ENCODE peak calls at places on chromosomes 11 and 22, in seven cellular contexts. T, X, J, S, U, G and Z are unnamed samples.

GRCh38 chr11:70105755-70106571 is 27.8 kb downstream of the ANO1 start:
- DNase-seq in T (no peak), X (no peak), J (no peak), S (no peak), U (no peak), G (no peak), Z (no peak)

GRCh38 chr11:62921573-62922188 is 518 bp upstream of the CHRM1 start:
- DNase-seq in T (no peak), X (no peak), J (no peak), S (no peak), U (no peak), G (peak; percentile 57), Z (peak; percentile 60)

GRCh38 chr22:50320116-50320515 is 6.7 kb downstream of the DENND6B start:
- DNase-seq in T (no peak), X (no peak), J (no peak), S (no peak), U (no peak), G (no peak), Z (no peak)

GRCh38 chr11:71373791-71374454 is 74.3 kb downstream of the DHCR7 start:
- DNase-seq in T (no peak), X (no peak), J (no peak), S (no peak), U (no peak), G (no peak), Z (no peak)

GRCh38 chr22:50737728-50738648 is at the start of gene ACR:
- DNase-seq in T (peak; percentile 43), X (no peak), J (no peak), S (peak; percentile 1), U (no peak), G (peak; percentile 13), Z (no peak)

GRCh38 chr22:24894220-24894975 is 52.1 kb downstream of the LHFPL7 start:
- DNase-seq in T (peak; percentile 84), X (peak; percentile 59), J (peak; percentile 89), S (peak; percentile 83), U (no peak), G (peak; percentile 93), Z (peak; percentile 99)

GRCh38 chr11:72782081-72782920 is 11.5 kb downstream of the STARD10 start:
- DNase-seq in T (no peak), X (no peak), J (peak; percentile 57), S (no peak), U (no peak), G (peak; percentile 86), Z (no peak)

GRCh38 chr11:29025001-29025400 is 916.8 kb downstream of the METTL15 start:
- DNase-seq in T (no peak), X (no peak), J (no peak), S (no peak), U (no peak), G (no peak), Z (no peak)

GRCh38 chr11:131300304-131300703 is 70.1 kb upstream of the NTM start:
- DNase-seq in T (no peak), X (no peak), J (no peak), S (no peak), U (no peak), G (no peak), Z (no peak)

GRCh38 chr11:73348838-73349237 is 27.4 kb upstream of the RELT start:
- DNase-seq in T (no peak), X (no peak), J (no peak), S (no peak), U (no peak), G (no peak), Z (no peak)

GRCh38 chr11:13009921-13010736 is 1.0 kb downstream of the RASSF10 start:
- DNase-seq in T (peak; percentile 64), X (no peak), J (peak; percentile 52), S (no peak), U (no peak), G (peak; percentile 46), Z (no peak)

GRCh38 chr22:22164541-22165272 is 79.9 kb upstream of the VPREB1 start:
- DNase-seq in T (no peak), X (no peak), J (no peak), S (no peak), U (no peak), G (no peak), Z (no peak)

GRCh38 chr11:43987384-43988039 is 45.1 kb downstream of the C11orf96 start:
- DNase-seq in T (peak; percentile 85), X (no peak), J (peak; percentile 49), S (peak; percentile 100), U (no peak), G (peak; percentile 68), Z (peak; percentile 34)

GRCh38 chr11:3146612-3147256 is 18.4 kb downstream of the OSBPL5 start:
- DNase-seq in T (no peak), X (no peak), J (no peak), S (no peak), U (no peak), G (no peak), Z (no peak)

GRCh38 chr22:42967933-42968332 is 47.0 kb downstream of the PACSIN2 start:
- DNase-seq in T (peak; percentile 86), X (no peak), J (no peak), S (no peak), U (no peak), G (peak; percentile 50), Z (no peak)
- TF ChIP-seq CTCF in T (no peak), X (no peak), J (no peak), S (no peak), U (no peak), G (no peak), Z (no peak)

DNA sequence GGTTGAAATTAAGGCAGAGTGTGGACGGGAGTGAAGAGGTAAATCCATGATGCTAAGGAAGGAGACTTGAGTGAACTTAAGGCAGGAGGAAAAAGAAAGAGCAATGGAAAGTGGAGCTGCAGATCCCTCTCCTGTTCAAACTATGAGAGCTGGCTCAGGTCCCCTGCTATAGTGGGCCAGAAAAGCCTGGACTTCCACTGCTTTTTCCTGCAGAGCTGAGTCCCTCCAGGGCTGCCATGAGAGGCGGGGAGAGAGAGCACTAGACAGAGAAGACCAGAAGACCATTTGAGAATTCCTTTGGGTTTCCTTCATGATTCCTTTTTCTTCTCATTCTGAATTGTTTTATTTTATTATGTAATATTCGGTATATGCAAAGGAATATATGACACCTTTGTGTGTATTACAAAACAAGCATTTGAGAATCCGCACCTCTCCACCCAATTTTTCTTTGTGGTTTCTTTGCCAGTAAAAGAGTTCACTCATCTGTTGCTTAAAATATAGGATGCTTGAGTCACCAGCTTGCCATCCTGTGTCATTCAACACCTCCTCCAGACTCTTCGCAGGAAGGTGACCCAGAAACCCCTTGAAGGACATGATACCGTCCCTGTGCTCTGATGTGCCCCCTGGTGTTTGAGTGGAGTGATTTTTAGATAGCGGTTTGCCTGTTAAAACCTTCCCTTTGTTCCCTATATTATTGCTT is 24.4 kb downstream of the SREBF2 start:
- DNase-seq in T (no peak), X (no peak), J (peak; percentile 47), S (no peak), U (no peak), G (peak; percentile 65), Z (peak; percentile 94)
- TF ChIP-seq CTCF in T (peak; percentile 27), X (peak; percentile 73), J (peak; percentile 47), S (no peak), U (no peak), G (peak; percentile 44), Z (peak; percentile 48)

DNA sequence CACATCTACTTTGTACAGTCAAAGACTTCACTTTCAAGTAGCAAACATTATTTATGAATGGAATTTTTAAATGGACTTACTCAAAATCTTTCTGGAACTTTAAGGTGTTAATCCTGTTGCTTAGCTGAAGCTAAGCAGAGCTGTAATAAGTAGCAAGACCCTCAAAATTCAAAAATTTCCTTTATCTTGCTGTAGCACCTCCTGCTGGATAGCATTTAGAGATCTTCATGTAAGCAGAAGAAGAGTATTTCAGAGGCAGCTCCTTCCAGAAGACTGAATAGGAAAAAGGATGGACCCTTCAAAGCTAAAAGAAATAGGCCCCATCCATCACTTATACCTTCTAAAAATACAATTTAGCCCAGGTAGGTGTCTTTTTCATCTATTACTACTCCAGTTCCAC is 3.4 kb downstream of the PHF21A start:
- DNase-seq in T (no peak), X (no peak), J (no peak), S (no peak), U (no peak), G (no peak), Z (no peak)
- TF ChIP-seq CTCF in T (no peak), X (peak; percentile 40), J (peak; percentile 47), S (no peak), U (no peak), G (no peak), Z (peak; percentile 28)

GRCh38 chr22:34410111-34410510 is 489.8 kb upstream of the LARGE1 start:
- DNase-seq in T (no peak), X (no peak), J (no peak), S (no peak), U (no peak), G (no peak), Z (no peak)

GRCh38 chr22:34416321-34416900 is 496.1 kb upstream of the LARGE1 start:
- DNase-seq in T (no peak), X (no peak), J (no peak), S (no peak), U (no peak), G (no peak), Z (no peak)

DNA sequence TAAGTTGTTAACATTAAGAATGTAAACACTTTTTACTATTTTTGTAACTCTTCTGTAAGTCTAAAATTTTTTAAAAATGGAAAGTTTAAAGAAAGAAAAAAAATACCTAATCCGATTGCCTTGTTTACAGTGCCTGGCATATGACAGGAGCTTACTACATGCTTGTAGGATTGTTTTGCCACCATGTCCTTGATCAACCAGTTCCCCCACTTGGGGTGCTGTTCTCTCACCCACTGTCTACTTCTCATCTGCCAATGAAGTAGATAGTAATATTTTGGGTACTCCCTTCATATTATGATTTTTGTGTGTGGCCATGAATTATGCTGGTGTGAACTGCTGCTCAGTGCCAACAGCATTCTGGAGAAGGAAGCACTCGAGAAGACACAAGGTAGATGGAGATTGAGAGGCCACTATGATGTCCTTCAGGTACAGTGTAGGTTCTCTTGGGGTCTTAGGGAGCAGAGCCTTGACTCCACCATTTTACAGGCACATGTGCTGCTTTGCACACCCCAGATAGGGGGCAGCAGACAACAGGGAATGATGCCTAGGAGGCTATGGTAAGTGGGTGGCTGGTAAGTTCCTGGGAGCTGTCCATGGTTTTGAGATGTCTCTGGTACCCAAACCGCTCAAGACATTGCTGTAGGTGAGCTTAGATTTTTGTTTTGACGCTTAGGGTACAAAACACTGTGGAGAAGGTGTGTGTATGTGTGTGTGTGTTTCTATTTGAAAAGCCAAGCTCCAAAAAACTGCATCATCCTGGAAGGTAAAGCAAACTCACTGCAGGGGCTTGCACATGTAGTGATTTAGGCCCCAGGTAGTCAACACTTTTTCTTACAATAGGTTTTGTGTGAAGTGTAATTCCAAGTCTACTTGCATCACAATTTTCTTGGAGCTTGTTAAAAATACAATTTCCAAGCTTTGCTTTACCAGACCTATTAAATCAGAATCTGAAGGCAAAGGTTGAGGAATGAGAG is 494.5 kb upstream of the LARGE1 start:
- DNase-seq in T (no peak), X (no peak), J (peak; percentile 92), S (no peak), U (no peak), G (peak; percentile 62), Z (no peak)
- TF ChIP-seq CTCF in T (peak; percentile 58), X (no peak), J (peak; percentile 96), S (no peak), U (no peak), G (peak; percentile 35), Z (no peak)